ENCODE peak calls at places on chromosomes 7 and 10, in four cellular contexts. One of them, this sample, is unnamed.

GRCh38 chr7:98934267-98934666 is 55.9 kb downstream of the TRRAP start:
- DNase-seq in colonic mucosa: no peak
- DNase-seq in endodermal cell: no peak
- DNase-seq in PC-3: no peak
- DNase-seq in this sample: no peak

GRCh38 chr7:69722836-69723235 is 124.6 kb downstream of the AUTS2 start:
- DNase-seq in colonic mucosa: no peak
- DNase-seq in endodermal cell: no peak
- DNase-seq in PC-3: no peak
- DNase-seq in this sample: peak

GRCh38 chr7:80047032-80047431 is 87.6 kb upstream of the GNAI1 start:
- DNase-seq in endodermal cell: no peak
- DNase-seq in PC-3: no peak
- DNase-seq in colonic mucosa: no peak
- DNase-seq in this sample: no peak

GRCh38 chr7:46945328-46945727 is 636.6 kb downstream of the TNS3 start:
- DNase-seq in PC-3: no peak
- DNase-seq in endodermal cell: no peak
- DNase-seq in colonic mucosa: no peak
- DNase-seq in this sample: peak

GRCh38 chr7:157601530-157601929 is 264.7 kb downstream of the DNAJB6 start:
- DNase-seq in endodermal cell: no peak
- DNase-seq in PC-3: no peak
- DNase-seq in colonic mucosa: no peak
- DNase-seq in this sample: peak

GRCh38 chr10:43140414-43140813 is 2.2 kb downstream of the CSGALNACT2 start:
- DNase-seq in colonic mucosa: no peak
- DNase-seq in endodermal cell: no peak
- DNase-seq in PC-3: peak
- DNase-seq in this sample: peak

GRCh38 chr10:118708571-118708970 is 46.2 kb downstream of the CACUL1 start:
- DNase-seq in PC-3: no peak
- DNase-seq in colonic mucosa: no peak
- DNase-seq in endodermal cell: no peak
- DNase-seq in this sample: no peak

GRCh38 chr7:22481726-22482125 is 18.3 kb downstream of the STEAP1B start:
- DNase-seq in colonic mucosa: no peak
- DNase-seq in PC-3: no peak
- DNase-seq in endodermal cell: no peak
- DNase-seq in this sample: peak

GRCh38 chr7:114575098-114575497 is 160.5 kb downstream of the FOXP2 start:
- DNase-seq in colonic mucosa: no peak
- DNase-seq in PC-3: no peak
- DNase-seq in endodermal cell: no peak
- DNase-seq in this sample: no peak

GRCh38 chr10:5890519-5890878 is 456 bp downstream of the FBH1 start:
- DNase-seq in PC-3: peak
- DNase-seq in endodermal cell: peak
- DNase-seq in colonic mucosa: peak
- DNase-seq in this sample: peak

GRCh38 chr10:95229724-95230627 is 35.9 kb downstream of the ACSM6 start:
- DNase-seq in colonic mucosa: no peak
- DNase-seq in endodermal cell: peak
- DNase-seq in PC-3: peak
- DNase-seq in this sample: peak

GRCh38 chr7:139118803-139119485 is 9.4 kb upstream of the ZC3HAV1 start:
- DNase-seq in colonic mucosa: peak
- DNase-seq in PC-3: no peak
- DNase-seq in endodermal cell: peak
- DNase-seq in this sample: peak

GRCh38 chr7:102122026-102122425 is 164.6 kb upstream of the SH2B2 start:
- DNase-seq in colonic mucosa: no peak
- DNase-seq in PC-3: peak
- DNase-seq in endodermal cell: no peak
- DNase-seq in this sample: peak

GRCh38 chr10:104077282-104078151 is 8.2 kb downstream of the COL17A1 start:
- DNase-seq in endodermal cell: peak
- DNase-seq in colonic mucosa: no peak
- DNase-seq in PC-3: no peak
- DNase-seq in this sample: no peak

GRCh38 chr10:35271086-35271834 is 65.0 kb upstream of the CCNY start:
- DNase-seq in colonic mucosa: no peak
- DNase-seq in PC-3: no peak
- DNase-seq in endodermal cell: no peak
- DNase-seq in this sample: no peak

GRCh38 chr10:48582970-48583369 is 21.9 kb downstream of the ARHGAP22 start:
- DNase-seq in endodermal cell: no peak
- DNase-seq in PC-3: no peak
- DNase-seq in colonic mucosa: no peak
- DNase-seq in this sample: no peak

GRCh38 chr7:51802698-51803097 is 486.1 kb upstream of the COBL start:
- DNase-seq in endodermal cell: peak
- DNase-seq in colonic mucosa: no peak
- DNase-seq in PC-3: no peak
- DNase-seq in this sample: no peak

GRCh38 chr10:31961264-31961663 is 32.6 kb upstream of the ARHGAP12 start:
- DNase-seq in endodermal cell: no peak
- DNase-seq in PC-3: peak
- DNase-seq in colonic mucosa: peak
- DNase-seq in this sample: no peak

GRCh38 chr10:60878224-60878623 is 65.8 kb downstream of the RHOBTB1 start:
- DNase-seq in endodermal cell: no peak
- DNase-seq in colonic mucosa: no peak
- DNase-seq in PC-3: peak
- DNase-seq in this sample: no peak

GRCh38 chr7:66950763-66951162 is 29.7 kb downstream of the TMEM248 start:
- DNase-seq in endodermal cell: no peak
- DNase-seq in colonic mucosa: no peak
- DNase-seq in PC-3: no peak
- DNase-seq in this sample: peak

GRCh38 chr7:117950601-117951278 is 77.5 kb upstream of the CTTNBP2 start:
- DNase-seq in endodermal cell: no peak
- DNase-seq in PC-3: peak
- DNase-seq in colonic mucosa: peak
- DNase-seq in this sample: no peak

GRCh38 chr7:137816696-137817320 is 30.0 kb downstream of the DGKI start:
- DNase-seq in colonic mucosa: no peak
- DNase-seq in PC-3: peak
- DNase-seq in endodermal cell: no peak
- DNase-seq in this sample: peak

GRCh38 chr7:21368317-21368716 is 59.6 kb upstream of the SP4 start:
- DNase-seq in endodermal cell: no peak
- DNase-seq in colonic mucosa: no peak
- DNase-seq in PC-3: no peak
- DNase-seq in this sample: no peak

GRCh38 chr7:54785261-54785660 is 26.2 kb upstream of the SEC61G start:
- DNase-seq in endodermal cell: no peak
- DNase-seq in colonic mucosa: no peak
- DNase-seq in PC-3: peak
- DNase-seq in this sample: peak
- TF ChIP-seq CTCF in endodermal cell: peak
- TF ChIP-seq CTCF in colonic mucosa: no peak
- TF ChIP-seq CTCF in PC-3: no peak
- TF ChIP-seq CTCF in this sample: no peak

GRCh38 chr7:64802699-64803098 is 8.5 kb downstream of the ZNF138 start:
- DNase-seq in colonic mucosa: no peak
- DNase-seq in PC-3: no peak
- DNase-seq in endodermal cell: no peak
- DNase-seq in this sample: no peak
- H3K9ac ChIP-seq in colonic mucosa: no peak
- H3K9ac ChIP-seq in PC-3: no peak
- H3K9ac ChIP-seq in endodermal cell: no peak
- H3K9ac ChIP-seq in this sample: no peak

GRCh38 chr7:135232720-135233119 is 918 bp upstream of the STRA8 start:
- DNase-seq in colonic mucosa: no peak
- DNase-seq in endodermal cell: peak
- DNase-seq in PC-3: no peak
- DNase-seq in this sample: no peak
- TF ChIP-seq CTCF in colonic mucosa: no peak
- TF ChIP-seq CTCF in endodermal cell: peak
- TF ChIP-seq CTCF in PC-3: peak
- TF ChIP-seq CTCF in this sample: peak

DNA sequence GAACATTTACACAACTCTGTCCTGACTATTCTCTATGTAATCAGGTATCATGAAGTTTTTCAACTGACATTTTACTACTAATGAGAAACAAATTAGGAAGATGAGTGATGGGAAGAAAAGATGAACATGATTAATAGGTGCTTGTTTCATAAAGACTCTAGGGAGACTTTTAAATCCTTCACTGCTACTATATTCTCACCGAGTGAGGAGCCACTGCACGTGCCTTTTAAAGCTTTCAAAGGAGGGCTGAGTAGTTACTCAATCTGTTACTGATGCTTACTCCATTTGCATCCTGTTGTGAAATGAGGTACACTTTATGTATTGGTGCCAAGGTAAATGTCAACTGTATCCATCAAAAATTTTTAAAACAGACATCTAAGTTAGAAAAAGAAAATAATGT is 1.3 kb upstream of the COMMD3 start:
- DNase-seq in PC-3: peak
- DNase-seq in colonic mucosa: no peak
- DNase-seq in endodermal cell: no peak
- DNase-seq in this sample: no peak
- H3K9ac ChIP-seq in PC-3: peak
- H3K9ac ChIP-seq in colonic mucosa: no peak
- H3K9ac ChIP-seq in endodermal cell: no peak
- H3K9ac ChIP-seq in this sample: no peak

DNA sequence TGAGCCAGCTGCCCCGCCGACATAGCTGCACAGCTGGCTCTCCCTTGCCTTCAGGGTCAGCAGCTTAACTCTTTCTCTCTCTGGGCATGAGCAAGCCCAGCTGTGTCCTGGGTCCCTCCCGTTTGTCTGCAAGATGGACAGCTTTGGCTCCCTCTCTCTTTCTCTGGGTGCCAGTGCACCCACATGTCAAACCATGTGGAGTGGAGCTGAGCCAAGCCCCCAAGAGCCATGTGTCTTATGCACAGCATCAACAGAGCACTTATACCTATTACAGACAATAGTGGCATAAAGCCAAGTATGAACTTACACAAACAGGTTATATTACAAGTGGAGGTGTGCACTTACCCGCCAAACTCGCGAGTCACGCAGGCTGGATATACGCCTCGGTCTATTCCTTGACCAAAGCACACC is 35.7 kb upstream of the MTPAP start:
- DNase-seq in colonic mucosa: no peak
- DNase-seq in endodermal cell: peak
- DNase-seq in PC-3: peak
- DNase-seq in this sample: peak
- TF ChIP-seq CTCF in colonic mucosa: peak
- TF ChIP-seq CTCF in endodermal cell: peak
- TF ChIP-seq CTCF in PC-3: peak
- TF ChIP-seq CTCF in this sample: peak

GRCh38 chr10:126387041-126387908 is 1.0 kb downstream of the ADAM12 start:
- DNase-seq in colonic mucosa: peak
- DNase-seq in endodermal cell: peak
- DNase-seq in PC-3: peak
- DNase-seq in this sample: peak
- H3K9ac ChIP-seq in colonic mucosa: no peak
- H3K9ac ChIP-seq in endodermal cell: no peak
- H3K9ac ChIP-seq in PC-3: peak
- H3K9ac ChIP-seq in this sample: peak

GRCh38 chr10:71982269-71983178 is 18.3 kb downstream of the CHST3 start:
- DNase-seq in PC-3: no peak
- DNase-seq in colonic mucosa: no peak
- DNase-seq in endodermal cell: no peak
- DNase-seq in this sample: no peak
- TF ChIP-seq CTCF in PC-3: no peak
- TF ChIP-seq CTCF in colonic mucosa: no peak
- TF ChIP-seq CTCF in endodermal cell: peak
- TF ChIP-seq CTCF in this sample: no peak

GRCh38 chr7:2698581-2699288 is 10.7 kb downstream of the AMZ1 start:
- DNase-seq in PC-3: peak
- DNase-seq in colonic mucosa: no peak
- DNase-seq in endodermal cell: peak
- DNase-seq in this sample: no peak
- H3K9ac ChIP-seq in PC-3: no peak
- H3K9ac ChIP-seq in colonic mucosa: no peak
- H3K9ac ChIP-seq in endodermal cell: no peak
- H3K9ac ChIP-seq in this sample: no peak

DNA sequence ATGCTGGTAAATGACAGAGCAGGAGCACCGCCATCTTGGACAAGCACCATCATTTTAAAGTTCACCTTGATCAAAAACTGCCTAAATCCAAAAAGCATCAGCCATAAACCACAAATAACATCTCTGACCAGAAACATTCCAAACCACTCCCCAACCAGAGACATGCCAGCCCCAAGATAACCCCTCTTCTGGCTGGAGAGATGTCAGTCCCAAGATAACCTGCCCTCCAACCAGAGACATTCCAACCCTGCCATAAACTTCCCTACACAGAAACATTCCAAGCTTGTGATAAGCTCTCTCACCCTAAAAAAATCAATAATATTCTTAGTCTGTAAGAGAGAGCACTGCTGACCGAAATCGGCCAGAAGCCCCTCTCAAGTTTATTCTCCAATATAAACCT is 659.3 kb downstream of the XPNPEP1 start:
- DNase-seq in endodermal cell: no peak
- DNase-seq in PC-3: no peak
- DNase-seq in colonic mucosa: no peak
- DNase-seq in this sample: no peak
- TF ChIP-seq CTCF in endodermal cell: no peak
- TF ChIP-seq CTCF in PC-3: no peak
- TF ChIP-seq CTCF in colonic mucosa: no peak
- TF ChIP-seq CTCF in this sample: no peak

This sample was measured in fibroblast of lung.